ENCODE peak calls at places on chromosomes 11 and 22, in four cellular contexts. One of them, this sample, is unnamed.

GRCh38 chr22:36850682-36851081 is 10.1 kb upstream of the NCF4 start:
- DNase-seq in fibroblast of the aortic adventitia: no peak
- DNase-seq in coronary artery: no peak
- DNase-seq in kidney: no peak
- DNase-seq in this sample: no peak

GRCh38 chr11:132852361-132852760 is 679.9 kb downstream of the OPCML start:
- DNase-seq in coronary artery: no peak
- DNase-seq in kidney: no peak
- DNase-seq in fibroblast of the aortic adventitia: no peak
- DNase-seq in this sample: no peak

GRCh38 chr11:45213316-45213665 is 66.9 kb downstream of the PRDM11 start:
- DNase-seq in coronary artery: no peak
- DNase-seq in kidney: no peak
- DNase-seq in fibroblast of the aortic adventitia: no peak
- DNase-seq in this sample: no peak

GRCh38 chr11:131866535-131867400 is 496.4 kb downstream of the NTM start:
- DNase-seq in coronary artery: no peak
- DNase-seq in kidney: no peak
- DNase-seq in fibroblast of the aortic adventitia: no peak
- DNase-seq in this sample: no peak

GRCh38 chr22:23856721-23857605 is 712 bp upstream of the SLC2A11 start:
- DNase-seq in fibroblast of the aortic adventitia: peak; percentile 56
- DNase-seq in coronary artery: no peak
- DNase-seq in kidney: peak; percentile 78
- DNase-seq in this sample: peak; percentile 75

GRCh38 chr22:26681395-26681821 is 24.0 kb downstream of the MIAT start:
- DNase-seq in coronary artery: no peak
- DNase-seq in fibroblast of the aortic adventitia: peak; percentile 72
- DNase-seq in kidney: no peak
- DNase-seq in this sample: no peak

GRCh38 chr11:122095950-122096942 is 19.8 kb downstream of the BLID start:
- DNase-seq in kidney: no peak
- DNase-seq in fibroblast of the aortic adventitia: peak; percentile 91
- DNase-seq in coronary artery: no peak
- DNase-seq in this sample: no peak

GRCh38 chr11:43921561-43922294 is 20.7 kb upstream of the C11orf96 start:
- DNase-seq in kidney: no peak
- DNase-seq in fibroblast of the aortic adventitia: no peak
- DNase-seq in coronary artery: no peak
- DNase-seq in this sample: no peak

GRCh38 chr22:20972933-20973577 is 6.0 kb downstream of the AIFM3 start:
- DNase-seq in fibroblast of the aortic adventitia: no peak
- DNase-seq in coronary artery: no peak
- DNase-seq in kidney: no peak
- DNase-seq in this sample: no peak

GRCh38 chr22:26669060-26669481 is 11.7 kb downstream of the MIAT start:
- DNase-seq in kidney: no peak
- DNase-seq in coronary artery: no peak
- DNase-seq in fibroblast of the aortic adventitia: no peak
- DNase-seq in this sample: no peak

GRCh38 chr22:50627452-50627913 is 469 bp downstream of the ARSA start:
- DNase-seq in coronary artery: no peak
- DNase-seq in kidney: no peak
- DNase-seq in fibroblast of the aortic adventitia: no peak
- DNase-seq in this sample: no peak

GRCh38 chr22:30747493-30747892 is 52.8 kb downstream of the OSBP2 start:
- DNase-seq in kidney: no peak
- DNase-seq in coronary artery: no peak
- DNase-seq in fibroblast of the aortic adventitia: no peak
- DNase-seq in this sample: no peak

GRCh38 chr22:19981171-19981960 is 35.3 kb downstream of the ARVCF start:
- DNase-seq in coronary artery: no peak
- DNase-seq in kidney: peak; percentile 75
- DNase-seq in fibroblast of the aortic adventitia: no peak
- DNase-seq in this sample: no peak

GRCh38 chr11:65410936-65411680 is 11.5 kb upstream of the NEAT1 start:
- DNase-seq in fibroblast of the aortic adventitia: no peak
- DNase-seq in kidney: peak; percentile 67
- DNase-seq in coronary artery: no peak
- DNase-seq in this sample: no peak

GRCh38 chr11:100680070-100680469 is 7.0 kb upstream of the ARHGAP42 start:
- DNase-seq in coronary artery: no peak
- DNase-seq in fibroblast of the aortic adventitia: no peak
- DNase-seq in kidney: no peak
- DNase-seq in this sample: no peak

GRCh38 chr11:28674432-28675076 is 566.4 kb downstream of the METTL15 start:
- DNase-seq in kidney: peak; percentile 37
- DNase-seq in fibroblast of the aortic adventitia: peak; percentile 64
- DNase-seq in coronary artery: no peak
- DNase-seq in this sample: no peak

GRCh38 chr11:16184588-16184987 is 171.8 kb downstream of the SOX6 start:
- DNase-seq in coronary artery: no peak
- DNase-seq in kidney: no peak
- DNase-seq in fibroblast of the aortic adventitia: peak; percentile 11
- DNase-seq in this sample: no peak

GRCh38 chr11:106644824-106645223 is 373.5 kb downstream of the GUCY1A2 start:
- DNase-seq in coronary artery: no peak
- DNase-seq in fibroblast of the aortic adventitia: peak; percentile 13
- DNase-seq in kidney: no peak
- DNase-seq in this sample: no peak

GRCh38 chr11:80958414-80958813 is 1517.6 kb upstream of the TENM4 start:
- DNase-seq in kidney: no peak
- DNase-seq in fibroblast of the aortic adventitia: peak; percentile 94
- DNase-seq in coronary artery: no peak
- DNase-seq in this sample: no peak

GRCh38 chr11:102387056-102387781 is 40.2 kb downstream of the BIRC2 start:
- DNase-seq in coronary artery: no peak
- DNase-seq in kidney: no peak
- DNase-seq in fibroblast of the aortic adventitia: no peak
- DNase-seq in this sample: no peak

GRCh38 chr11:92141159-92141558 is 83.5 kb upstream of the FAT3 start:
- DNase-seq in kidney: no peak
- DNase-seq in fibroblast of the aortic adventitia: no peak
- DNase-seq in coronary artery: no peak
- DNase-seq in this sample: no peak

GRCh38 chr22:31337178-31337577 is 9.0 kb downstream of the PATZ1 start:
- DNase-seq in coronary artery: no peak
- DNase-seq in kidney: peak; percentile 83
- DNase-seq in fibroblast of the aortic adventitia: no peak
- DNase-seq in this sample: no peak

GRCh38 chr11:94568200-94568599 is 1.0 kb downstream of the PIWIL4 start:
- DNase-seq in fibroblast of the aortic adventitia: no peak
- DNase-seq in kidney: no peak
- DNase-seq in coronary artery: no peak
- DNase-seq in this sample: no peak

GRCh38 chr22:45882881-45883810 is 93.8 kb downstream of the WNT7B start:
- DNase-seq in coronary artery: no peak
- DNase-seq in kidney: peak; percentile 66
- DNase-seq in fibroblast of the aortic adventitia: no peak
- DNase-seq in this sample: peak; percentile 65

GRCh38 chr11:62061356-62062222 is 62.2 kb upstream of the INCENP start:
- DNase-seq in kidney: no peak
- DNase-seq in coronary artery: no peak
- DNase-seq in fibroblast of the aortic adventitia: no peak
- DNase-seq in this sample: no peak
- TF ChIP-seq CTCF in kidney: peak; percentile 5
- TF ChIP-seq CTCF in coronary artery: no peak
- TF ChIP-seq CTCF in fibroblast of the aortic adventitia: no peak
- TF ChIP-seq CTCF in this sample: no peak

DNA sequence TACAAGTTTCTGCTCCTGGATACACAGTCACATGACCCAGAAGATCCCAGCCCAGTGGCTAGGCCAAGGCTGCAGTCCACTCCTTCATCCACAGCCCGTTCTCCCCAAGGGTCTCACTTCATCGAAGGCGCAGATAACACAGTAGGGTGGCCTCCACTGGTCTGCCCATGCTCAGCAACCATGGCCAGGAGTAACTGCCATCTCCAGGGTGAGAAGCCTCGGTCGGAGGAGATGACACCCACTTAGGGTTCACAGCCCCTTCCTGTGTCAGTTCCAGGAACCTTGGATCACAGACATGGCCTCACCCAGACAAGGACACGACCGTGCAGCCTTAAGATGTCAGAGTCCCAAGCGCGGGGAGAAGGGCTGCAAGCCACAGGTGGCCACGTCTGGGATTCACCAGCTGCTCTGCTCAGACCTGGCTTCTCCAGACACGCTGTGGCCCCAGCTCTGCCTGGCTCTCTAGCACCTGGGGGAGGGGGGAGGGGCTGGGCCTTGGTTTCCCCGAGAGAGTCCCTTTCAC is 2.6 kb downstream of the BET1L start:
- DNase-seq in kidney: peak; percentile 69
- DNase-seq in fibroblast of the aortic adventitia: no peak
- DNase-seq in coronary artery: peak; percentile 72
- DNase-seq in this sample: no peak
- TF ChIP-seq CTCF in kidney: no peak
- TF ChIP-seq CTCF in fibroblast of the aortic adventitia: no peak
- TF ChIP-seq CTCF in coronary artery: no peak
- TF ChIP-seq CTCF in this sample: no peak

DNA sequence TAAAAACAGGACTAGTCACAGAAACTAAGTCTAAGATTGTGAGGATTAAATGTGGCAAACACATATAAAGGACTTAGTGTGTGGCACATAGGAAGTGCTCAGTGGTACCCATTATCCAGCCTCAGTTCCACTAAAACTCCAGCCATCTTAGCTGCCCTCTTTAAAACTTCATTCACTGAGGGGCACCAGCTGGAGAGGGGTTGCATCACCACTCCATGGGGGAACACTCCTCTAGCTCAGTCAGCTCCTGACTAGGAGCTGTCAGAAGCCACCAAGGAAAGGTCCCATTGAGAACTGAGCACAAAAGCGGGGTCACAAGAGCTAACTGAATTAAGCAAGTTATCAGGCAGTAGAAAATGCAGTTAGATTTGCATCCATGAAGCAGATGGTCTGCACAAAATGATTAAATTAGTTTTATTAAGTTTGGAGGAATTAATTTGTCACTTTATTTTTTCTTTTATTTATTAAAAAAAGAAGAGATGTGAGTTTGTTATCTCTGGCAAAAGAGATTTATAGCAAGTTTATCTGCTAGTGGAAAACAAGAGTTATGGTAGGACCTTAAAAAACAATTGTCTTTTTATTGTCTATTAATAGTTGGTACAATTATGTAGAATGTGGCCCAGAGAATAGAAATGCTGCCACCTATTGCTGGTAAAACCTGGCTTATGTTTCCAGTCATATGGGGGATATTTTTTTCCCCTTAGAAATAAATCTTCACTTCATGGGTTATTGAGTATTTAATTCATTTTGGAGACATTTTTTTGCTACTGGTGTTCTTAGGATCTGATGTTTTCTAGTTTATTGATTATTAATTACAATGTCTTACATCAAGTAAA is 95.7 kb downstream of the NAV2 start:
- DNase-seq in kidney: no peak
- DNase-seq in coronary artery: no peak
- DNase-seq in fibroblast of the aortic adventitia: peak; percentile 29
- DNase-seq in this sample: no peak
- TF ChIP-seq CTCF in kidney: no peak
- TF ChIP-seq CTCF in coronary artery: no peak
- TF ChIP-seq CTCF in fibroblast of the aortic adventitia: peak; percentile 46
- TF ChIP-seq CTCF in this sample: peak; percentile 20

GRCh38 chr11:64320556-64320955 is 2.6 kb downstream of the PRDX5 start:
- DNase-seq in coronary artery: no peak
- DNase-seq in fibroblast of the aortic adventitia: no peak
- DNase-seq in kidney: no peak
- DNase-seq in this sample: no peak

GRCh38 chr11:64319421-64319761 is 1.5 kb downstream of the PRDX5 start:
- DNase-seq in fibroblast of the aortic adventitia: no peak
- DNase-seq in kidney: no peak
- DNase-seq in coronary artery: no peak
- DNase-seq in this sample: no peak

GRCh38 chr11:64317325-64317960 is at the start of gene TRMT112:
- DNase-seq in kidney: peak; percentile 98
- DNase-seq in coronary artery: peak; percentile 98
- DNase-seq in fibroblast of the aortic adventitia: peak; percentile 97
- DNase-seq in this sample: peak; percentile 90

GRCh38 chr11:64318694-64319420 is 936 bp downstream of the PRDX5 start:
- DNase-seq in fibroblast of the aortic adventitia: no peak
- DNase-seq in kidney: no peak
- DNase-seq in coronary artery: no peak
- DNase-seq in this sample: no peak

GRCh38 chr11:64317961-64318693 is at the start of gene PRDX5:
- DNase-seq in kidney: peak; percentile 99
- DNase-seq in coronary artery: peak; percentile 99
- DNase-seq in fibroblast of the aortic adventitia: peak; percentile 97
- DNase-seq in this sample: peak; percentile 93
- TF ChIP-seq CTCF in kidney: peak; percentile 52
- TF ChIP-seq CTCF in coronary artery: no peak
- TF ChIP-seq CTCF in fibroblast of the aortic adventitia: peak; percentile 9
- TF ChIP-seq CTCF in this sample: peak; percentile 30

GRCh38 chr11:2778630-2779498 is 79.1 kb upstream of the KCNQ1OT1 start:
- DNase-seq in coronary artery: peak; percentile 96
- DNase-seq in kidney: peak; percentile 93
- DNase-seq in fibroblast of the aortic adventitia: peak; percentile 79
- DNase-seq in this sample: peak; percentile 70
- TF ChIP-seq CTCF in coronary artery: no peak
- TF ChIP-seq CTCF in kidney: peak; percentile 34
- TF ChIP-seq CTCF in fibroblast of the aortic adventitia: no peak
- TF ChIP-seq CTCF in this sample: no peak

DNA sequence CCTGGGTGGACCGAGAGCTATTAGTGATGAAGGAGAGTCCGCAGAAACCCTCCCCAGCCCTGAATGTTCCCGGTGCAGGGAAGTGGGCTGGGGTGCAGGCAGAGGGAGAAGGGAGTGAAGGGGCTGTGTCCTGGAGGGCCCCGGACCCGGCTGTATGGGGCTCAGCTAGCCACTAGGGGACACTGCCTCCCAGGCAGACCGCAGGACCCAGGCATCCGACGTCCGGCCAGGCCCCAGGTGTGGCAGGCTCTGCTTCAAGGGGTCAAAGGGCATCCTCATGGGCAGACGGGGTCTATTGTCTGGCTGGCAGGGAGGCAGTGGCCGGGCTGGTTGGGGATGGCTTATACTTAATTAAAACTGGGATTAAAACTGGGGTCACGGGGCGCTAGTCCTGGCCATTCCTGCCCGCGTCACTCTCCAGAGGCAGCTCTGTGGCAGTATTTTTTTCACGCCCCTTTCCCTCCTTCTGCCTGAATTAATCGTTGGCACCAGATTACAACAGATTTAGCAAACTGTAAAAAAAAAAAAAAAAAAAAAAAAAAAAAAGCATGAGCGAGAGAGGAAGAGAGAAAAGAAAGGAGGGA is 5.0 kb downstream of the FLRT1 start:
- DNase-seq in coronary artery: no peak
- DNase-seq in kidney: no peak
- DNase-seq in fibroblast of the aortic adventitia: no peak
- DNase-seq in this sample: no peak
- TF ChIP-seq CTCF in coronary artery: no peak
- TF ChIP-seq CTCF in kidney: peak; percentile 45
- TF ChIP-seq CTCF in fibroblast of the aortic adventitia: peak; percentile 43
- TF ChIP-seq CTCF in this sample: peak; percentile 72

GRCh38 chr11:111454561-111455192 is 57.5 kb downstream of the BTG4 start:
- DNase-seq in kidney: no peak
- DNase-seq in fibroblast of the aortic adventitia: peak; percentile 65
- DNase-seq in coronary artery: no peak
- DNase-seq in this sample: peak; percentile 64
- TF ChIP-seq CTCF in kidney: peak; percentile 21
- TF ChIP-seq CTCF in fibroblast of the aortic adventitia: peak; percentile 50
- TF ChIP-seq CTCF in coronary artery: no peak
- TF ChIP-seq CTCF in this sample: peak; percentile 75